ENCODE peak calls at places on chromosome 19, in six cellular contexts. T, Z, L, O, V and S are unnamed samples.

GRCh38 chr19:17300992-17301585 is 2.1 kb downstream of the ABHD8 start:
- DNase-seq in V (no peak), Z (no peak), O (no peak), T (no peak), L (no peak), S (no peak)

GRCh38 chr19:23378948-23379347 is 16.3 kb downstream of the ZNF91 start:
- DNase-seq in T (no peak), V (no peak), Z (no peak), O (no peak), L (no peak), S (no peak)

GRCh38 chr19:4206818-4207484 is 22.4 kb upstream of the EBI3 start:
- DNase-seq in Z (no peak), V (no peak), L (no peak), O (no peak), T (no peak), S (no peak)

GRCh38 chr19:46603195-46603637 is 2.1 kb downstream of the CALM3 start:
- DNase-seq in Z (no peak), L (peak), T (no peak), O (no peak), V (no peak), S (no peak)

GRCh38 chr19:1122972-1123363 is 19.2 kb downstream of the GPX4 start:
- DNase-seq in V (peak), Z (no peak), O (peak), L (no peak), T (no peak), S (no peak)

GRCh38 chr19:35306473-35307246 is 14.7 kb downstream of the MAG start:
- DNase-seq in O (no peak), Z (no peak), T (no peak), L (no peak), V (peak), S (no peak)

GRCh38 chr19:29516821-29517395 is 8.9 kb upstream of the VSTM2B start:
- DNase-seq in O (no peak), T (no peak), L (no peak), Z (no peak), V (no peak), S (no peak)

GRCh38 chr19:35512831-35513230 is 618 bp downstream of the DMKN start:
- DNase-seq in L (no peak), Z (no peak), T (no peak), O (no peak), V (no peak), S (no peak)

GRCh38 chr19:16429066-16429758 is 42.6 kb downstream of the EPS15L1 start:
- DNase-seq in L (no peak), V (no peak), T (no peak), Z (no peak), O (no peak), S (no peak)

GRCh38 chr19:10270180-10270615 is 722 bp upstream of the ICAM1 start:
- DNase-seq in O (peak), Z (no peak), V (peak), T (no peak), L (peak), S (no peak)

GRCh38 chr19:36797786-36798108 is 25.1 kb upstream of the ZNF850 start:
- DNase-seq in Z (no peak), O (no peak), T (no peak), L (no peak), V (no peak), S (no peak)

GRCh38 chr19:4051175-4052101 is 15.3 kb downstream of the ZBTB7A start:
- DNase-seq in V (no peak), L (no peak), O (no peak), Z (no peak), T (no peak), S (no peak)

GRCh38 chr19:50488795-50489194 is 12.1 kb upstream of the GARIN5A start:
- DNase-seq in V (no peak), L (no peak), T (no peak), O (no peak), Z (no peak), S (no peak)

GRCh38 chr19:52638601-52639000 is 446 bp upstream of the ZNF83 start:
- DNase-seq in L (no peak), Z (no peak), O (no peak), T (no peak), V (no peak), S (no peak)

GRCh38 chr19:13622727-13623126 is 116.4 kb upstream of the CACNA1A start:
- DNase-seq in O (no peak), L (peak), T (no peak), V (peak), Z (no peak), S (no peak)

GRCh38 chr19:13381827-13382632 is 124.2 kb downstream of the CACNA1A start:
- DNase-seq in O (no peak), V (no peak), T (no peak), Z (no peak), L (no peak), S (no peak)

GRCh38 chr19:48696353-48697010 is 711 bp downstream of the FUT2 start:
- DNase-seq in V (peak), T (no peak), L (no peak), O (no peak), Z (no peak), S (no peak)

GRCh38 chr19:51368366-51369282 is at the start of gene CLDND2:
- DNase-seq in L (no peak), V (no peak), Z (no peak), O (no peak), T (no peak), S (no peak)

GRCh38 chr19:23470873-23471555 is 75.7 kb upstream of the ZNF91 start:
- DNase-seq in L (no peak), O (no peak), V (no peak), Z (no peak), T (no peak), S (no peak)

GRCh38 chr19:8631425-8631819 is 989 bp downstream of the NFILZ start:
- DNase-seq in O (no peak), V (peak), Z (no peak), L (peak), T (no peak), S (no peak)

GRCh38 chr19:33205531-33206260 is 11.6 kb downstream of the LRP3 start:
- DNase-seq in L (no peak), O (no peak), Z (no peak), T (no peak), V (no peak), S (no peak)

GRCh38 chr19:7199613-7200533 is 94.3 kb downstream of the INSR start:
- DNase-seq in Z (no peak), V (no peak), T (no peak), L (no peak), O (no peak), S (no peak)

GRCh38 chr19:7197760-7198696 is 96.2 kb downstream of the INSR start:
- DNase-seq in Z (peak), V (peak), L (peak), O (peak), T (peak), S (peak)

GRCh38 chr19:7196721-7197168 is 97.5 kb downstream of the INSR start:
- DNase-seq in L (peak), V (no peak), T (no peak), Z (no peak), O (no peak), S (no peak)

GRCh38 chr19:7194566-7194965 is 99.6 kb downstream of the INSR start:
- DNase-seq in O (no peak), V (no peak), T (no peak), L (no peak), Z (no peak), S (no peak)

GRCh38 chr19:7197169-7197759 is 97.0 kb downstream of the INSR start:
- DNase-seq in L (peak), T (peak), V (peak), O (peak), Z (peak), S (peak)
- H3K4me3 ChIP-seq in L (peak), T (peak), V (peak), O (peak), Z (peak), S (peak)

DNA sequence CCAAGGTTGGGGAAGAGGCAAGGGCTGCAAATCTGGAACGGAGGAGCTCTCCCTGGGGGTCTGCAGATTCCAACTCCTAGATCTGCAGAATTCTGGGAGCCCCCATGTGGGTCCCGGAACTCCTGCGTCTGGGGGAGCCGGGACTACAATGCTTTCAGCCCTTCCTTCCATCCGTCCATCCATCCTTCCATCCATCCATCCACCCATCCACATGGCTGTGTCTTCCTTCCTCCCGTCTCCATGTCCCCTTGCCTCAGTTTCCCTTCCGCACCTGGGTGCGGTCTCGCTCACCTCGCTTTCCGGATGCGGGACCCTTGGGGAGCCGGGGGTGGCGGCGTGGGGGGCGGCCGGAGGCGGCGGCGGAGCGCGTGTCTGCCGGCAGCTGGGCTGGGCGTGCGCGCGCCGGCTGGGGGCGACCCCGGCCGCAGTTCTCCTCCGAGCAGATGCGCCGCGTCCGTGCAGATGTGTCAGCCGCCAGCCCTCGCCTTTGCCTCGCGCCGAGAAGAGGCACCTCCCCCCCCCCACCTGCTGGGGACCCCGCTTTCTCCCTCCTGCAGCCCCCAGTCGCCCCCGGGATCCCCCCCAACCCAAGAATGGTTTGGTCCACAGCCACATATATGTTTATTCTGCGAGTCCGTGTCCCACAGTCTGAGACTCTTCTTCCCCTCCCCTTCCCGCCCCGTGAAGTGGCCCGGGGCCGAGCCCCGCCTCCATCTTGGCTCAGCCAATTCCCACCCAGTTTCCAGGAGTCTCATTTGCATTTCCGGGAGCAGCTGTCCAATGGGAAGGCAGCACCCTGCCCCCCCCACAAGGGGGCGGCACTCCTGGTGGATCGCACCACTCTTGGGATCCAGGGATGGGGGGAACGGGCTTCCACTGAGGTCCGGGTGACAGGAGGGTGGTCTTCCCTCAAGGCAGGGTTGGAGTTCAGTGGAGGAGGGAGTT is 8.8 kb downstream of the ISOC2 start:
- DNase-seq in T (no peak), L (no peak), V (peak), O (peak), Z (peak), S (no peak)
- TF ChIP-seq CTCF in T (no peak), L (no peak), V (no peak), O (no peak), Z (no peak), S (no peak)

GRCh38 chr19:38321646-38322323 is 2.1 kb downstream of the KCNK6 start:
- DNase-seq in O (peak), T (no peak), L (peak), V (peak), Z (no peak), S (peak)
- H3K4me3 ChIP-seq in O (peak), T (no peak), L (peak), V (no peak), Z (no peak), S (peak)

GRCh38 chr19:5959260-5960004 is 18.5 kb downstream of the RANBP3 start:
- DNase-seq in V (no peak), T (no peak), O (no peak), L (no peak), Z (no peak), S (no peak)
- TF ChIP-seq CTCF in V (no peak), T (no peak), O (no peak), L (no peak), Z (no peak), S (no peak)

GRCh38 chr19:53957448-53958167 is 5.1 kb upstream of the CACNG8 start:
- DNase-seq in L (no peak), O (no peak), Z (no peak), T (no peak), V (no peak), S (no peak)
- H3K4me3 ChIP-seq in L (no peak), O (no peak), Z (no peak), T (no peak), V (peak), S (no peak)